ENCODE peak calls at places on chromosomes 13 and 19, in six cellular contexts. T is GM12878, A is H1, D is A549, R is HepG2, H is K562. K is an unnamed sample.

GRCh38 chr13:48412100-48412556 is 785 bp downstream of the LPAR6 start:
- DNase-seq in R (no peak), A (no peak), T (no peak), D (no peak), H (no peak), K (no peak)

GRCh38 chr13:73368608-73369007 is 309.8 kb downstream of the KLF5 start:
- DNase-seq in D (no peak), T (no peak), R (no peak), H (no peak), A (no peak), K (no peak)

GRCh38 chr13:90205081-90205480 is 1142.4 kb upstream of the MIR17HG start:
- DNase-seq in T (no peak), R (no peak), D (no peak), H (no peak), A (no peak), K (no peak)

GRCh38 chr19:18046066-18046718 is 38.2 kb downstream of the ARRDC2 start:
- DNase-seq in R (peak; percentile 31), A (no peak), D (no peak), H (peak; percentile 54), T (no peak), K (no peak)

GRCh38 chr13:46896346-46897138 is at the start of gene HTR2A:
- DNase-seq in A (no peak), T (no peak), D (no peak), H (no peak), R (no peak), K (no peak)

GRCh38 chr19:48372904-48373303 is 8.7 kb downstream of the SYNGR4 start:
- DNase-seq in R (no peak), D (no peak), H (no peak), T (no peak), A (no peak), K (peak; percentile 30)

GRCh38 chr13:37485766-37486165 is 112.8 kb downstream of the POSTN start:
- DNase-seq in H (no peak), D (no peak), T (no peak), R (no peak), A (no peak), K (no peak)

GRCh38 chr13:52670726-52671125 is 18.1 kb downstream of the SUGT1 start:
- DNase-seq in H (no peak), R (no peak), A (no peak), T (no peak), D (no peak), K (no peak)

GRCh38 chr19:45973564-45974338 is at the start of gene NOVA2:
- DNase-seq in A (peak; percentile 83), H (peak; percentile 90), D (peak; percentile 97), R (no peak), T (peak; percentile 19), K (peak; percentile 100)

GRCh38 chr13:84553252-84553651 is 671.0 kb upstream of the SLITRK1 start:
- DNase-seq in D (no peak), R (no peak), A (no peak), H (no peak), T (no peak), K (no peak)

GRCh38 chr19:16874250-16874977 is 14.4 kb upstream of the F2RL3 start:
- DNase-seq in D (no peak), R (no peak), A (no peak), T (no peak), H (no peak), K (no peak)

GRCh38 chr19:34120846-34121639 is 51.3 kb upstream of the LSM14A start:
- DNase-seq in T (no peak), R (peak; percentile 30), D (peak; percentile 87), A (no peak), H (peak; percentile 60), K (peak; percentile 65)

GRCh38 chr13:113664751-113665581 is 2.1 kb upstream of the GRK1 start:
- DNase-seq in H (no peak), T (no peak), A (no peak), D (no peak), R (no peak), K (no peak)
- TF ChIP-seq CHD2 in H (no peak), T (no peak), A (no peak), D (no peak), R (no peak), K (no peak)

DNA sequence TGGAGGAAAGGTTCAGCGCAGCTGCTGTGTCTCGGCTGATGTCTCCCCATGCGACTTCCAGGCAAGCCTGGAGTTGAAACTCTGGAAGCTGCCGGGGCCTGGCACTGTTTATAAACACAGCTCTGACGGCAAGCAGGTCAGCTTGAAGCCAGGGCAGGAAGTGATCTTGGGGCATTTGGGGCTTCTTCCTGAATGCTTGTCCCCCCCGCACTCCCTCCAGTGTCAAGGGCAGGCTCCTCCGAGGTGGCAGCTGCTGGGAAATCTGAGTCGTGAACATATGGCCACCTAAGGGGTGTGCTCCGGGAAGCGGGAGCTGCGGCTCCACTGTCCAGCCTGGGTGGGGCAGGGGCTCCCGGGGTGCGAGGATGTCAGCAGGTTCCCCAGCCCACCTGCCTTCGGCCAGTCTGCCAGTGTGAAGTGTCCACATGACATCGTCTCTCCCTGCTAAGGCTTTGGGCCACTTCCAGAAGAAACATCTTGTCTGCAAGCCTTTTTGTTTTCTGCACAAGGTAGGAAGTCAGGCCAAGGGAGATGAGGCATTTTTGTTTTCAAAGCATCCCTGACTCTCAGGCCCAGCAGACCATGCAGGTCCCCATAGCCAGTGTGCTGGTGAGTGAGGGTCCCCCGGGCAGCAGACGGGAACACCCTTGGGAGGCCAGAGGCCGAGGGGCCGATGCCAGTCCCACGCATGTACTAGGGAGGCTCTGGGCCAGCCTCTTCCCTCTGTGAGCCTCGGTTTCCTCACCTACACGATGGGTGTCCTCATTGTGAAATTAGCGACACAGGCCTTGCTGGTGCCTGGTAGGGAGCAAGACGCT is 2.7 kb downstream of the PIAS4 start:
- DNase-seq in D (no peak), H (no peak), R (no peak), A (no peak), T (no peak), K (peak; percentile 6)
- TF ChIP-seq CHD2 in D (no peak), H (no peak), R (no peak), A (no peak), T (no peak), K (no peak)

DNA sequence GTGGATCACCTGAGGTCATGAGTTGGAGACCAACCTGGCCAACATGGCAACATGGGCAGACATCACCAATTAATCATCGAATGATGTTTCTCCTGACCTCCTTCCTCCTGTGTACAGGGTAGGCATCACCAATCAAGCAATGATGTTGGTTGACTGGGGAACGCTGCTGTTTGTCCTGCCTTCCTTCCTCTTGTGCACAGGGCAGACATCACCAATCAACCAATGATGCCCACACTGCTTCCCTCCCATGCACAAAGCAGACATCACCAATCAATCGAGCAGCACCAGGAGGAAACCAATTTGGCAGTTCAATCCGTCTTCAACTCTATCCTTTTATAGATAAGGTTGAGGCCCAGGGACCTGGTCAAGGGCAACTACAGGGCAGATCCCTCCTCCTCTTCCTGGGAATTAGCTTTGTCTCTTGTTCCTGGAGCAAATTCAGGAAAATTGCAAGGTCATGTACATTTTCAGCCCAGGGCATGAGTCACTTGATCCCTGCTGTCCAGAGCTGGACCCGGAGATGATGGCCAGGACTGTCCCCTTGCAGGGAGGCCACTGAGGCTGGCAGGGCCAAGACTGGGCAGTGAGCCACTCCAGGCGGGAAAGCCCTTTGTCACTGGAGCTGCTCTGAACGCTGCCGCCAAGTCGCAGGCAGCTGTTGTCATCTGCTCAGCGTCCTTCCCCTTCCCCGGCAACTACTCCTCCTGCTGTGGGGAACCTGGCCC is 5.3 kb upstream of the CSNK1G2 start:
- DNase-seq in A (no peak), T (no peak), D (no peak), R (peak; percentile 62), H (peak; percentile 66), K (no peak)
- TF ChIP-seq CHD2 in A (no peak), T (no peak), D (no peak), R (no peak), H (no peak), K (no peak)

GRCh38 chr13:111902726-111903125 is 164.2 kb upstream of the SOX1 start:
- DNase-seq in R (no peak), D (no peak), T (no peak), H (no peak), A (no peak), K (no peak)

GRCh38 chr13:111899714-111900389 is 167.1 kb upstream of the SOX1 start:
- DNase-seq in R (no peak), T (no peak), A (no peak), D (no peak), H (no peak), K (no peak)

GRCh38 chr13:111898956-111899713 is 167.8 kb upstream of the SOX1 start:
- DNase-seq in A (no peak), T (no peak), D (no peak), H (no peak), R (no peak), K (no peak)

GRCh38 chr13:111901301-111901905 is 165.5 kb upstream of the SOX1 start:
- DNase-seq in D (no peak), H (no peak), A (no peak), R (no peak), T (no peak), K (no peak)

GRCh38 chr13:111900390-111901180 is 166.4 kb upstream of the SOX1 start:
- DNase-seq in A (no peak), H (no peak), R (no peak), T (no peak), D (no peak), K (no peak)
- TF ChIP-seq CHD2 in A (no peak), H (no peak), R (no peak), T (no peak), D (no peak), K (no peak)

GRCh38 chr13:22836475-22836874 is 344.3 kb upstream of the SGCG start:
- DNase-seq in T (no peak), D (no peak), A (no peak), R (no peak), H (no peak), K (no peak)
- TF ChIP-seq CHD2 in T (no peak), D (no peak), A (no peak), R (no peak), H (no peak), K (no peak)

GRCh38 chr19:28497137-28497536 is 715.8 kb downstream of the UQCRFS1 start:
- DNase-seq in D (no peak), A (no peak), T (no peak), H (no peak), R (no peak), K (no peak)
- TF ChIP-seq CHD2 in D (no peak), A (no peak), T (no peak), H (no peak), R (no peak), K (no peak)